ENCODE peak calls at places on chromosomes 6 and 20, in seven cellular contexts. V is CD8-positive, alpha-beta T cell; F is A549; D is mesendoderm; G is aorta; X is mammary epithelial cell; K is SK-N-SH. U is an unnamed sample.

GRCh38 chr6:91812596-91813274 is 1225.9 kb upstream of the MAP3K7 start:
- DNase-seq in V (no peak), F (no peak), D (no peak), G (no peak), X (no peak), K (no peak), U (peak; percentile 16)

GRCh38 chr20:10322073-10323012 is 103.7 kb downstream of the SNAP25 start:
- DNase-seq in V (no peak), F (no peak), D (no peak), G (no peak), X (no peak), K (peak; percentile 9), U (no peak)

GRCh38 chr20:9319687-9320384 is 194.6 kb upstream of the LAMP5 start:
- DNase-seq in V (no peak), F (no peak), D (no peak), G (no peak), X (no peak), K (no peak), U (no peak)

GRCh38 chr20:59697082-59697481 is 92.7 kb downstream of the PHACTR3 start:
- DNase-seq in V (no peak), F (no peak), D (no peak), G (no peak), X (no peak), K (no peak), U (no peak)

GRCh38 chr20:61443541-61444126 is 191.6 kb downstream of the CDH4 start:
- DNase-seq in V (no peak), F (no peak), D (no peak), G (no peak), X (no peak), K (no peak), U (peak; percentile 10)

GRCh38 chr20:49979030-49979832 is 3.5 kb upstream of the SNAI1 start:
- DNase-seq in V (peak; percentile 67), F (peak; percentile 60), D (peak; percentile 85), G (peak; percentile 88), X (no peak), K (peak; percentile 93), U (no peak)

GRCh38 chr6:34259529-34260069 is 10.8 kb upstream of the SMIM29 start:
- DNase-seq in V (no peak), F (no peak), D (no peak), G (no peak), X (no peak), K (no peak), U (no peak)

GRCh38 chr20:61510778-61511330 is 258.8 kb downstream of the CDH4 start:
- DNase-seq in V (no peak), F (no peak), D (peak; percentile 94), G (peak; percentile 23), X (no peak), K (no peak), U (no peak)

GRCh38 chr20:63492982-63493381 is 5.9 kb downstream of the EEF1A2 start:
- DNase-seq in V (no peak), F (no peak), D (no peak), G (no peak), X (no peak), K (no peak), U (no peak)

GRCh38 chr20:608970-609369 is 1.1 kb downstream of the TCF15 start:
- DNase-seq in V (no peak), F (no peak), D (no peak), G (no peak), X (no peak), K (no peak), U (no peak)

GRCh38 chr6:43054206-43054943 is 724 bp upstream of the CUL7 start:
- DNase-seq in V (no peak), F (no peak), D (no peak), G (no peak), X (no peak), K (peak; percentile 50), U (no peak)

GRCh38 chr20:26208296-26209091 is 511.8 kb upstream of the ZNF337 start:
- DNase-seq in V (peak; percentile 41), F (no peak), D (peak; percentile 74), G (peak; percentile 75), X (peak; percentile 2), K (peak; percentile 53), U (no peak)

GRCh38 chr6:122323361-122323760 is 76.1 kb upstream of the HSF2 start:
- DNase-seq in V (no peak), F (no peak), D (no peak), G (no peak), X (no peak), K (no peak), U (no peak)

GRCh38 chr20:43386878-43387277 is 70.8 kb upstream of the SRSF6 start:
- DNase-seq in V (no peak), F (no peak), D (no peak), G (no peak), X (no peak), K (no peak), U (no peak)

GRCh38 chr20:31859998-31860380 is 10.3 kb downstream of the DUSP15 start:
- DNase-seq in V (no peak), F (no peak), D (no peak), G (no peak), X (no peak), K (no peak), U (no peak)

GRCh38 chr20:23257106-23257761 is 93.4 kb upstream of the NXT1 start:
- DNase-seq in V (no peak), F (no peak), D (no peak), G (no peak), X (peak; percentile 6), K (no peak), U (no peak)

GRCh38 chr6:56959938-56960337 is 5.0 kb downstream of the BEND6 start:
- DNase-seq in V (no peak), F (no peak), D (no peak), G (no peak), X (peak; percentile 62), K (no peak), U (no peak)

GRCh38 chr6:108526739-108527174 is 34.0 kb upstream of the FOXO3 start:
- DNase-seq in V (no peak), F (peak; percentile 41), D (peak; percentile 59), G (no peak), X (peak; percentile 16), K (peak; percentile 64), U (no peak)

GRCh38 chr6:165930668-165931067 is 237.0 kb downstream of the TBXT start:
- DNase-seq in V (no peak), F (no peak), D (no peak), G (no peak), X (no peak), K (no peak), U (no peak)

GRCh38 chr20:28562510-28562898 is 2695.0 kb upstream of the DEFB115 start:
- DNase-seq in V (no peak), F (peak; percentile 96), D (peak; percentile 70), G (no peak), X (no peak), K (no peak), U (no peak)

GRCh38 chr20:15913661-15914060 is 659.6 kb downstream of the KIF16B start:
- DNase-seq in V (no peak), F (no peak), D (no peak), G (no peak), X (no peak), K (no peak), U (no peak)

GRCh38 chr20:21437248-21437647 is 39.9 kb upstream of the NKX2-4 start:
- DNase-seq in V (no peak), F (no peak), D (no peak), G (no peak), X (no peak), K (no peak), U (no peak)

GRCh38 chr20:59576216-59576953 is 28.0 kb upstream of the PHACTR3 start:
- DNase-seq in V (no peak), F (no peak), D (peak; percentile 22), G (no peak), X (no peak), K (peak; percentile 16), U (no peak)

GRCh38 chr20:38961530-38962043 is 557 bp upstream of the DHX35 start:
- DNase-seq in V (no peak), F (peak; percentile 12), D (no peak), G (no peak), X (no peak), K (no peak), U (no peak)

GRCh38 chr20:49868964-49869363 is 46.4 kb downstream of the SPATA2 start:
- DNase-seq in V (no peak), F (no peak), D (no peak), G (no peak), X (no peak), K (no peak), U (no peak)

GRCh38 chr20:20713244-20713765 is 861 bp upstream of the RALGAPA2 start:
- DNase-seq in V (no peak), F (no peak), D (no peak), G (peak; percentile 76), X (no peak), K (peak; percentile 15), U (no peak)

GRCh38 chr6:841569-841968 is 148.6 kb upstream of the EXOC2 start:
- DNase-seq in V (no peak), F (no peak), D (peak; percentile 43), G (no peak), X (no peak), K (no peak), U (no peak)
- H3K27ac ChIP-seq in V (no peak overlapping the region), F (no peak overlapping the region), D (no peak overlapping the region), G (no peak overlapping the region), X (no peak overlapping the region), K (no peak overlapping the region), U (no peak overlapping the region)

GRCh38 chr6:85348643-85349042 is 101.2 kb upstream of the NT5E start:
- DNase-seq in V (no peak), F (no peak), D (peak; percentile 21), G (no peak), X (no peak), K (no peak), U (no peak)
- H3K27ac ChIP-seq in V (no peak overlapping the region), F (no peak overlapping the region), D (no peak overlapping the region), G (no peak overlapping the region), X (no peak overlapping the region), K (no peak overlapping the region), U (no peak overlapping the region)

GRCh38 chr6:143301204-143301603 is 149.3 kb downstream of the ADAT2 start:
- DNase-seq in V (no peak), F (no peak), D (peak; percentile 28), G (no peak), X (no peak), K (no peak), U (no peak)
- H3K27ac ChIP-seq in V (no peak overlapping the region), F (no peak overlapping the region), D (no peak overlapping the region), G (no peak overlapping the region), X (no peak overlapping the region), K (no peak overlapping the region), U (no peak overlapping the region)

GRCh38 chr6:157994126-157994795 is 12.6 kb downstream of the SYNJ2 start:
- DNase-seq in V (no peak), F (no peak), D (no peak), G (peak; percentile 15), X (no peak), K (no peak), U (no peak)
- H3K27ac ChIP-seq in V (no peak overlapping the region), F (no peak overlapping the region), D (no peak overlapping the region), G (no peak overlapping the region), X (no peak overlapping the region), K (no peak overlapping the region), U (no peak overlapping the region)

DNA sequence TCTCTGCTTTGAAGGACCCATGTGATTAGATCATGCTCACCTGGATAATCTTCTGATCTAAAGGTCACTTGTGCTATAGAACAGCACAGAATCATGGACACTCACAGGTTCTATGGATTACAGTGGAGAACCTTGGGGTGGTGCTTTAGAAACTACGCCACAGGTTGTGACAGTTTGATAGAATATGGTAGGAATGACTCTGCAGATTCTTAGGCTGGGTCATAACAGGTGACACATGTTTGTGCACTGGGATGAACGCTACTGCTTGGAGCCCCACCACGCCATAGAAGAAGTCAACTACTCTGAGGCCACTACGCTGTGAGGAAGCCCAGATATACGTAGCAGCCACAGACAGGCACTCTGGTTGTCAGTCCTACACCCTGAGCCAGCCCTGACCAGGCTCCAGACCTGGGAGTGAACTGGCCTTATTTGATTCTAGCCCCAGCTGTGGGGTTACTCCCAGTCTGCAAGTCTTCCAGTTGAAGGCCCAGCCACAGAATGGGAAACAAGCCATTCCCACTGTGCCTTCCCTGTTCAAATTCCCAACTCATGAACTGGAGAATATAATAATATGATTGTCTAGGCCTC is 99.0 kb upstream of the SLC24A3 start:
- DNase-seq in V (no peak), F (peak; percentile 10), D (no peak), G (no peak), X (no peak), K (no peak), U (no peak)
- H3K27ac ChIP-seq in V (no peak overlapping the region), F (no peak overlapping the region), D (no peak overlapping the region), G (no peak overlapping the region), X (no peak overlapping the region), K (no peak overlapping the region), U (no peak overlapping the region)

U was measured in epithelial cell of prostate.